ENCODE peak calls at places on chromosomes 11 and 22, in nine cellular contexts. I, U, G, C, V, Z, H, N and S are unnamed samples.

GRCh38 chr11:9461760-9462134 is 935 bp downstream of the ZNF143 start:
- DNase-seq in U (no peak), Z (peak; percentile 41), G (peak; percentile 48), H (no peak), C (no peak), V (no peak), I (no peak), N (no peak), S (no peak)

GRCh38 chr11:123640677-123641494 is 13.5 kb downstream of the SCN3B start:
- DNase-seq in U (peak; percentile 52), Z (peak; percentile 58), I (no peak), H (peak; percentile 69), N (peak; percentile 29), G (peak; percentile 61), C (peak; percentile 63), V (peak; percentile 32), S (peak; percentile 65)

GRCh38 chr22:39556970-39557811 is 13.4 kb upstream of the CACNA1I start:
- DNase-seq in N (no peak), Z (peak; percentile 22), V (no peak), U (no peak), H (no peak), I (no peak), C (peak; percentile 68), G (no peak), S (peak; percentile 77)

GRCh38 chr11:65884716-65885092 is 3.6 kb downstream of the FIBP start:
- DNase-seq in I (peak; percentile 37), H (peak; percentile 91), C (peak; percentile 85), G (peak; percentile 90), V (peak; percentile 80), Z (peak; percentile 80), N (peak; percentile 83), U (peak; percentile 81), S (peak; percentile 80)

GRCh38 chr22:48407256-48407955 is 1420.3 kb downstream of the BRD1 start:
- DNase-seq in V (no peak), C (no peak), Z (no peak), U (no peak), I (no peak), G (no peak), H (no peak), N (no peak), S (no peak)

GRCh38 chr22:30270841-30271240 is 4.2 kb upstream of the OSM start:
- DNase-seq in I (no peak), U (no peak), N (peak; percentile 62), G (no peak), V (peak; percentile 77), Z (peak; percentile 80), H (peak; percentile 85), C (no peak), S (no peak)

GRCh38 chr11:73463359-73463758 is 87.2 kb downstream of the RELT start:
- DNase-seq in Z (peak; percentile 69), G (no peak), I (no peak), N (no peak), C (no peak), H (no peak), U (no peak), V (no peak), S (no peak)

GRCh38 chr11:7892751-7893356 is 38.2 kb downstream of the OR10A6 start:
- DNase-seq in I (peak; percentile 26), U (no peak), N (no peak), G (peak; percentile 62), V (no peak), H (no peak), C (no peak), Z (peak; percentile 83), S (no peak)

GRCh38 chr11:65182258-65183170 is 786 bp downstream of the CAPN1 start:
- DNase-seq in U (no peak), Z (peak; percentile 20), N (no peak), H (peak; percentile 87), C (no peak), V (peak; percentile 41), I (no peak), G (peak; percentile 40), S (peak; percentile 65)

GRCh38 chr22:35940166-35940565 is 88.5 kb downstream of the RBFOX2 start:
- DNase-seq in C (no peak), Z (no peak), N (no peak), I (no peak), G (no peak), H (no peak), U (no peak), V (no peak), S (no peak)

GRCh38 chr11:48263416-48263911 is at the start of gene OR4X1:
- DNase-seq in H (no peak), V (no peak), N (no peak), I (no peak), Z (no peak), G (no peak), U (no peak), C (no peak), S (no peak)

DNA sequence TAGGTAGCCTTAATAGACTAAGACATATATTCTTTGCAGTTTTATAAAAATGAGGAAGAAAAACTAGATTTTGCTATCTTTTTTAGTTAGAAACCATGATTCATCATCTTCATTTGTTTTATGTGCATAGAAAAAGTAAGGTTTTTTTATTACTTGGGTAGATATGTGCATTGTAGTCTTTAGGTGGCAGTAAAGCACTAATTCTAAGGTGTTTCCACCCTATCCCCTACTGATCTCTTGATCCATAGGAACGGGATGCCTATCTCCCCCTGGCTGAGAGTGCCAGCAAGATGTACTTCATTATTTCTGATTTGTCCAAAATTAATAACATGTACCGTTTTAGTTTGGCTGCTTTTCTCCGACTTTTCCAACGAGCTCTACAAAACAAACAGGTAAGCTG is 148.1 kb downstream of the DYNC2H1 start:
- DNase-seq in C (no peak), Z (peak; percentile 57), V (no peak), I (peak; percentile 7), G (no peak), U (no peak), H (no peak), N (no peak), S (peak; percentile 24)
- TF ChIP-seq CTCF in C (no peak), Z (peak; percentile 54), V (no peak), I (peak; percentile 66), G (no peak), U (peak; percentile 62), H (peak; percentile 21), N (peak; percentile 10), S (peak; percentile 40)

GRCh38 chr11:96341237-96342130 is 1.5 kb downstream of the MAML2 start:
- DNase-seq in V (no peak), C (no peak), I (no peak), G (peak; percentile 81), N (peak; percentile 47), Z (peak; percentile 71), H (peak; percentile 86), U (no peak), S (peak; percentile 57)
- TF ChIP-seq CTCF in V (no peak), C (no peak), I (no peak), G (peak; percentile 57), N (peak; percentile 50), Z (peak; percentile 63), H (peak; percentile 29), U (peak; percentile 40), S (peak; percentile 31)

DNA sequence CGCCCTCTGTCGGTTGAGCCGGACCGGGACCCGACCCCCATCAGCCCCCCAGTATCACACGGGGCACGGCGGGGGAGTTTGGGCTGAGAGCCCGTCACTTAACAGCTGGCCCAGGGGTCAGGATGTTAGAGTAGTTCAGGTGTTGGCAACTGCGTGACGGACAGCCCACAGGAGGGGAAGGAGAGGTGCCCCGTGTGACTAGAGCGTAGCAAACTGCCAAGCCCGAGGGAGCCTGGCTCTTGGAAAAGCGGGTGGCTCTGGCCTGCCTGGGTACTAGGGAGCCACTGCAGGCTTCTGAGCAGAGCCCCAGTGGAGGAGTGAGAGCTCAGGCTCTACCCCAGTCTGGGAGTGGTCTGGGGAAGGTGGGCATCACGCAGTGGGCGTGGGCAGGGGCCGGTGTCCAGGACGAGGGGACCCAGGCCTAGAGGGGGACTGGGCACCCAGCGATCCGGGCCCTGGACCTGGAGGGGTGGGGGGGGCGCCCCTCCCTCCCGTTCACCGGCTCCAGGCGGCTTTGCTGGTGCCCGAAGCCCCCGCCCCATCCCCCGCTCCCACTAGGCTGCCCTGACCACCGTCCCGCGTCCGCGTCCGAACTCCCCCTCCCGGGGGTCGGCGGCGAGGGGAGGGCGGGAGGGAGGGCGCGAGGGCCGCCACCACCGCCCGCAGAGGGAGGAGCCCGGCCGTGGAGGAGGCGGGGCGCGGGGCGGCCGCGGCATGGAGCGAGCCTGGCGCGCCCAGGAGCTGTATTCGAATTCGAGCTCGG is 24.4 kb downstream of the SHANK3 start:
- DNase-seq in N (peak; percentile 30), Z (peak; percentile 14), H (peak; percentile 72), G (no peak), C (peak; percentile 76), I (no peak), U (peak; percentile 44), V (no peak), S (peak; percentile 22)
- TF ChIP-seq CTCF in N (peak; percentile 53), Z (peak; percentile 67), H (peak; percentile 24), G (no peak), C (peak; percentile 58), I (no peak), U (peak; percentile 64), V (no peak), S (no peak)

GRCh38 chr22:20159088-20159487 is 8.2 kb upstream of the CCDC188 start:
- DNase-seq in I (no peak), C (peak; percentile 56), U (no peak), N (no peak), Z (no peak), V (no peak), G (no peak), H (no peak), S (peak; percentile 84)

GRCh38 chr22:20156042-20156389 is 5.2 kb upstream of the CCDC188 start:
- DNase-seq in Z (no peak), N (no peak), G (no peak), H (no peak), C (no peak), V (no peak), U (no peak), I (no peak), S (no peak)

GRCh38 chr22:20156611-20157415 is 6.0 kb upstream of the CCDC188 start:
- DNase-seq in H (peak; percentile 92), I (peak; percentile 27), U (peak; percentile 96), C (peak; percentile 97), V (peak; percentile 84), G (peak; percentile 86), Z (peak; percentile 82), N (peak; percentile 88), S (peak; percentile 86)

GRCh38 chr22:20158366-20159036 is 7.6 kb upstream of the CCDC188 start:
- DNase-seq in N (no peak), V (no peak), H (no peak), C (no peak), G (no peak), I (no peak), Z (no peak), U (no peak), S (no peak)

GRCh38 chr22:20157416-20158183 is 6.7 kb upstream of the CCDC188 start:
- DNase-seq in N (no peak), H (no peak), U (no peak), C (no peak), V (no peak), Z (no peak), I (no peak), G (no peak), S (no peak)
- TF ChIP-seq CTCF in N (no peak), H (no peak), U (no peak), C (no peak), V (no peak), Z (no peak), I (no peak), G (no peak), S (no peak)

DNA sequence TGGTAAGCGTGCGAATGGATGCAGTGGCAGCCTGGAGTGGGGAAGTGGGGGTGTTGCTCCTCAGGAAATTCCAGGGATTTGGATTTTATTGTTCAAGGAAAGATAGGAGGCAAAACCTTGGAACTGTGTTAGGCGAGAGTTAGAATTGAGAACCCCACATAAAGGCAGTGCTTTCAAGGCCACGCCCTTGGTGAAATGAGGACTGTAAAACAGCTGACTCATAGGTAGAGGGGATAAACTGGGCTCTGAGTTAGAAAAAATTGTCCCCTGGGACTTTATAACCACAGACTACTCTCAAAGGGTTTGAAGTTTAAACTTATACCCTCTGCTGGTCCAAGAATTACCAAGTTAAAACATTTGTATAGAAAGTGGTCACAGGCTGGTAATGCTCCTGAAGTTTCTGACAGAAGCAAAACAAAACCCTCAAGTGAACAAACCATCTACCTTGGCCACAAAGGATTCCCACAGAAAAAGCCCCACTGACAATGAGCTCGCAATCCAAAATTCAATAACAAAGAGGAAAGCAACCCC is 250.3 kb upstream of the TBCEL start:
- DNase-seq in I (no peak), C (no peak), H (no peak), V (no peak), G (peak; percentile 84), U (no peak), Z (peak; percentile 27), N (no peak), S (no peak)
- TF ChIP-seq CTCF in I (no peak), C (no peak), H (no peak), V (no peak), G (no peak), U (no peak), Z (no peak), N (no peak), S (no peak)